ENCODE peak calls at places on chromosomes 16 and 17, in ten cellular contexts. B, Y, C, K, R, E, X, J, U and I are unnamed samples.

GRCh38 chr17:73991260-73991659 is 212.2 kb upstream of the RPL38 start:
- DNase-seq in B (no peak), Y (no peak), C (no peak), K (no peak), R (no peak), E (no peak), X (no peak), J (no peak), U (no peak), I (no peak)

GRCh38 chr16:67397451-67397801 is 4.1 kb upstream of the TPPP3 start:
- DNase-seq in B (no peak), Y (no peak), C (no peak), K (no peak), R (no peak), E (no peak), X (no peak), J (no peak), U (no peak), I (no peak)

GRCh38 chr16:73047536-73048291 is at the start of gene ZFHX3:
- DNase-seq in B (no peak), Y (peak), C (peak), K (peak), R (peak), E (peak), X (peak), J (no peak), U (peak), I (no peak)

GRCh38 chr16:77922355-77922754 is 100.0 kb upstream of the CLEC3A start:
- DNase-seq in B (no peak), Y (no peak), C (no peak), K (no peak), R (no peak), E (no peak), X (no peak), J (no peak), U (no peak), I (no peak)

GRCh38 chr16:51053805-51054204 is 97.3 kb downstream of the SALL1 start:
- DNase-seq in B (no peak), Y (no peak), C (no peak), K (no peak), R (no peak), E (no peak), X (no peak), J (no peak), U (no peak), I (no peak)

GRCh38 chr16:77662241-77662640 is 60.1 kb upstream of the NUDT7 start:
- DNase-seq in B (no peak), Y (no peak), C (peak), K (no peak), R (no peak), E (no peak), X (no peak), J (no peak), U (no peak), I (no peak)

GRCh38 chr16:87713469-87714229 is 52.1 kb downstream of the KLHDC4 start:
- DNase-seq in B (no peak), Y (no peak), C (peak), K (no peak), R (no peak), E (no peak), X (no peak), J (no peak), U (no peak), I (no peak)

GRCh38 chr17:2053380-2054261 is 1.3 kb upstream of the HIC1 start:
- DNase-seq in B (no peak), Y (peak), C (no peak), K (peak), R (peak), E (peak), X (peak), J (no peak), U (no peak), I (peak)

GRCh38 chr16:80449332-80449731 is 91.5 kb upstream of the DYNLRB2 start:
- DNase-seq in B (no peak), Y (no peak), C (no peak), K (no peak), R (no peak), E (peak), X (no peak), J (no peak), U (no peak), I (no peak)

GRCh38 chr16:4767872-4768548 is 1.0 kb upstream of the ZNF500 start:
- DNase-seq in B (no peak), Y (no peak), C (peak), K (peak), R (no peak), E (peak), X (peak), J (peak), U (peak), I (no peak)

GRCh38 chr16:21100447-21100846 is 50.2 kb downstream of the DNAH3 start:
- DNase-seq in B (peak), Y (peak), C (no peak), K (peak), R (no peak), E (no peak), X (no peak), J (peak), U (no peak), I (no peak)

GRCh38 chr17:70121136-70121535 is 46.1 kb downstream of the KCNJ16 start:
- DNase-seq in B (no peak), Y (no peak), C (no peak), K (no peak), R (no peak), E (no peak), X (no peak), J (no peak), U (no peak), I (no peak)

GRCh38 chr16:82631701-82632685 is 5.2 kb downstream of the CDH13 start:
- DNase-seq in B (no peak), Y (peak), C (no peak), K (peak), R (no peak), E (peak), X (no peak), J (no peak), U (no peak), I (no peak)
- TF ChIP-seq CTCF in B (peak), Y (peak), C (no peak), K (peak), R (peak), E (peak), X (no peak), J (peak), U (no peak), I (peak)

GRCh38 chr16:57723170-57723569 is 12.4 kb upstream of the KATNB1 start:
- DNase-seq in B (no peak), Y (no peak), C (no peak), K (no peak), R (peak), E (no peak), X (no peak), J (no peak), U (no peak), I (no peak)
- TF ChIP-seq CTCF in B (no peak), Y (peak), C (no peak), K (peak), R (peak), E (no peak), X (no peak), J (peak), U (no peak), I (peak)

GRCh38 chr16:53910990-53911389 is 207.0 kb downstream of the FTO start:
- DNase-seq in B (no peak), Y (no peak), C (no peak), K (no peak), R (no peak), E (no peak), X (no peak), J (no peak), U (no peak), I (no peak)

GRCh38 chr16:53905028-53905427 is 201.1 kb downstream of the FTO start:
- DNase-seq in B (no peak), Y (no peak), C (no peak), K (no peak), R (peak), E (no peak), X (no peak), J (no peak), U (no peak), I (no peak)

GRCh38 chr16:53911506-53911905 is 207.6 kb downstream of the FTO start:
- DNase-seq in B (peak), Y (no peak), C (no peak), K (no peak), R (no peak), E (no peak), X (no peak), J (no peak), U (no peak), I (no peak)

GRCh38 chr16:53912155-53912554 is 208.2 kb downstream of the FTO start:
- DNase-seq in B (no peak), Y (no peak), C (no peak), K (no peak), R (no peak), E (peak), X (no peak), J (no peak), U (no peak), I (no peak)

DNA sequence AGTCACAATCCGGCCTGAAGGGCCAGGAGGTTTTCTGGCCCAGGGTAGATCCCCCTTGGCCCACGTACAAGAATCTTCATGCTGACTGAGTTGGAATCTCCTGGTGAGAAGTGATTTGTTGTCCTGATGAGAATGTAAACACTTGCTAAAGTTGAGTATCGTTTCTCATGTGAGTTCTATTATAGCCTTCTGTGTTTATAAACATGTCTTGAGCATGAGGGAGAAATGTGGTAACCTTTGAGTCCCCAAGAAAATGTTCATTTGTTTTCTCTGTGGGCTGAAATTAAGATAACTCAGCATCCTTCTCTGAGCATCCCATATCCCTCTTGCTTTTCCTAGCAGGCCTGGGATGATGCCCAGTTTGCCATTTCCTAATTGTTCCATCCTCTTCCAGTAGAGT is 204.8 kb downstream of the FTO start:
- DNase-seq in B (peak), Y (no peak), C (no peak), K (peak), R (no peak), E (no peak), X (peak), J (no peak), U (no peak), I (no peak)
- TF ChIP-seq CTCF in B (no peak), Y (no peak), C (no peak), K (no peak), R (no peak), E (no peak), X (no peak), J (no peak), U (no peak), I (no peak)

GRCh38 chr16:85557083-85557975 is 55.8 kb upstream of the GSE1 start:
- DNase-seq in B (no peak), Y (peak), C (no peak), K (no peak), R (no peak), E (peak), X (no peak), J (no peak), U (peak), I (no peak)
- TF ChIP-seq CTCF in B (peak), Y (peak), C (no peak), K (peak), R (no peak), E (no peak), X (no peak), J (peak), U (peak), I (peak)

DNA sequence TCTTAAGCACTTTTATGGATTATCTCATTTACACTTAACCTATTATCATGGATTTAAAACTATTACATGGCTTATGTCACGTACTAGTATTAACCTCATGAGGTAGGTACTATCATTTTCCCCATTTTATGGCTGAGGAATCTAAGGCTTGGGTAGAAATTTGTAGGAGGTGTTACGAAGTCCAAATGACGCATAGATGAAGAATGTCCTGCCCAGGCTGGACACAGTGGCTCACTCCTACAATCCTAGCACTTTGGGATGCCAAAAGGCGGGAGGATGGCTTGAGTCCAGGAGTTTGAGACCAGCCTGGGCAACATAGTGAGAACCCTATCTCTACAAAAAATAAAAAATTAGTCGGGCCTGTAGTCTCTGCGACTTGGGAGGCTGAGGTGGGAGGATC is 4.8 kb upstream of the C1QL1 start:
- DNase-seq in B (no peak), Y (peak), C (no peak), K (peak), R (no peak), E (no peak), X (no peak), J (no peak), U (no peak), I (no peak)
- TF ChIP-seq CTCF in B (no peak), Y (no peak), C (no peak), K (no peak), R (no peak), E (no peak), X (no peak), J (no peak), U (no peak), I (no peak)

DNA sequence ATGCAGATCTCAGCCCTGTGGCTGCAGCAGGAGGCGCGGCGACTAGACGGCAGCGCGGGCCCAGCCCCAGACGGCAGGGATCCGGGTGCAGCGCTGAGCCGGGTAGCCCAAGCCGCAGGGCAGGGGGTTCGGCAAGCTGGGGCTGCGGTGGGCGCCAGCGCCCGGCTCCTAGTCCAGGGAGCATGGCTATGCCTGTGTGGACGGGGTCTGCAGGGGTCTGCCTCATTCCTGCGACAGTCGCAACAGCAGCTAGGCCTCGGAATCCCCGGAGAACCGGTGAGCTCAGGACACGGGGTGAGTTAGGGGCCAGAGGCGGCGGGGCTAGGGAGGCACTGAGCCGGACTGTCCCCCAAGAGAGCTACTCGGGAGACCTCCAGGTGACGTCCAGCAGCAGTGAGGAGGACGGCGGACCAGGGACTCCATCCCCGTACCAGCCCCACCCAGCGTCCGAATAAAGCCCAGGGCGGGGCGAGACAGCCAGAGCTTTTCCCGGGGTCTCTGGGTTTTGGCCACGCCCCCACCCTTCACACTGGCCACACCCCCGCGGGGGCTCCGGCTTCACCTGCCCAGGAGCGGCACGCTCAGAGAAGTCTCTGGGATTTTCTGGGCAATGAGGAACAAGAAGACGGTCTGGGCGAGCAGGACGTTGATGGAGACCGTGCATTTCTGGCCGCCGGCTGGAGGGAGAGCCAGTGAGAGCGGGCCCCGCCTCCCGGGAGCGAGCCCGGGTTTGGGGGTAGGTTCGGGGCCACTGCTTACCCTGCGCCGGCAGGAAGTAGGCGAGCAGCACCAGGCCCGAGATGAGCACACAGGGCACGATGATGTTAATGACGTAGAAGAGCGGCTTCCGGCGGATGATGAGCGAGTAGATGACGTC is 1.1 kb downstream of the C17orf107 start:
- DNase-seq in B (no peak), Y (no peak), C (no peak), K (no peak), R (no peak), E (peak), X (peak), J (no peak), U (no peak), I (no peak)
- TF ChIP-seq CTCF in B (no peak), Y (no peak), C (no peak), K (no peak), R (no peak), E (no peak), X (no peak), J (no peak), U (no peak), I (no peak)

DNA sequence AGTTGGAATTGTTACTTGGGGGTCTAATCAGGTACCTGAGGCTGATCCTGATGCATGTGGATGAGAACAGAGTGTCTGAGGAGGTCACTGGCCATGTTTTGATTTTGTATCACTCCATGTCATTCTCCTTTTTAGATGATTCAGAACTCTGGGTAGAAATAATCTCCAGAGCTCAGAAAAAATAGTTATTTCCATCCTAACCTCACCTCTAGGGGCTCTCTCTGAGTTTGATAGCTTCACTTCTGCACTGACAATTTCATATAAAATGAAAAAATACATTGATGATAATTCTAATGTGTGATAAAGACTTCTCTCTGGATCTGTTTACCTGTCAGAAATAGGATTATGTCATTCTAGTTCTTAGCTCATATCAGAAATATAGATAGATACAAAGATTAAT is 6.2 kb upstream of the KRT12 start:
- DNase-seq in B (no peak), Y (no peak), C (no peak), K (no peak), R (no peak), E (no peak), X (no peak), J (no peak), U (no peak), I (no peak)
- TF ChIP-seq CTCF in B (no peak), Y (peak), C (no peak), K (no peak), R (no peak), E (no peak), X (no peak), J (peak), U (no peak), I (peak)